ENCODE peak calls at places on chromosome 12, in five cellular contexts. One of them, this sample, is unnamed. For H3K4me1 and H3K9me3, the result is how much of the 10 kb centered on the place peaks cover.

GRCh38 chr12:51915003-51915625 is 7.8 kb downstream of the ACVRL1 start:
- DNase-seq in K562: peak
- DNase-seq in OCI-LY7: no peak
- DNase-seq in hepatocyte: no peak
- DNase-seq in fibroblast of lung: no peak
- DNase-seq in this sample: no peak

GRCh38 chr12:111034911-111035577 is 114.7 kb upstream of the MYL2 start:
- DNase-seq in K562: no peak
- DNase-seq in OCI-LY7: no peak
- DNase-seq in hepatocyte: no peak
- DNase-seq in fibroblast of lung: no peak
- DNase-seq in this sample: no peak

GRCh38 chr12:52655251-52655650 is 3.2 kb upstream of the KRT2 start:
- DNase-seq in K562: no peak
- DNase-seq in OCI-LY7: no peak
- DNase-seq in hepatocyte: no peak
- DNase-seq in fibroblast of lung: peak
- DNase-seq in this sample: no peak

GRCh38 chr12:51238037-51238509 is 553 bp upstream of the DAZAP2 start:
- DNase-seq in K562: no peak
- DNase-seq in OCI-LY7: peak
- DNase-seq in hepatocyte: peak
- DNase-seq in fibroblast of lung: no peak
- DNase-seq in this sample: peak

GRCh38 chr12:97967831-97968230 is 505.2 kb downstream of the RMST start:
- DNase-seq in K562: no peak
- DNase-seq in OCI-LY7: no peak
- DNase-seq in hepatocyte: no peak
- DNase-seq in fibroblast of lung: no peak
- DNase-seq in this sample: no peak

GRCh38 chr12:94813314-94813713 is 163.0 kb upstream of the TMCC3 start:
- DNase-seq in K562: no peak
- DNase-seq in OCI-LY7: peak
- DNase-seq in hepatocyte: no peak
- DNase-seq in fibroblast of lung: no peak
- DNase-seq in this sample: no peak

GRCh38 chr12:20309504-20310148 is 58.7 kb upstream of the PDE3A start:
- DNase-seq in K562: no peak
- DNase-seq in OCI-LY7: no peak
- DNase-seq in hepatocyte: no peak
- DNase-seq in fibroblast of lung: no peak
- DNase-seq in this sample: no peak

GRCh38 chr12:2271961-2272360 is 219.2 kb downstream of the CACNA1C start:
- DNase-seq in K562: no peak
- DNase-seq in OCI-LY7: no peak
- DNase-seq in hepatocyte: no peak
- DNase-seq in fibroblast of lung: no peak
- DNase-seq in this sample: no peak

GRCh38 chr12:96981053-96981452 is 74.0 kb downstream of the NEDD1 start:
- DNase-seq in K562: no peak
- DNase-seq in OCI-LY7: no peak
- DNase-seq in hepatocyte: peak
- DNase-seq in fibroblast of lung: peak
- DNase-seq in this sample: no peak

GRCh38 chr12:27221625-27222387 is 22.3 kb upstream of the STK38L start:
- DNase-seq in K562: no peak
- DNase-seq in OCI-LY7: peak
- DNase-seq in hepatocyte: no peak
- DNase-seq in fibroblast of lung: no peak
- DNase-seq in this sample: no peak

GRCh38 chr12:27229367-27229766 is 14.7 kb upstream of the STK38L start:
- DNase-seq in K562: no peak
- DNase-seq in OCI-LY7: no peak
- DNase-seq in hepatocyte: no peak
- DNase-seq in fibroblast of lung: no peak
- DNase-seq in this sample: no peak

GRCh38 chr12:27220988-27221345 is 23.1 kb upstream of the STK38L start:
- DNase-seq in K562: no peak
- DNase-seq in OCI-LY7: no peak
- DNase-seq in hepatocyte: no peak
- DNase-seq in fibroblast of lung: no peak
- DNase-seq in this sample: no peak

DNA sequence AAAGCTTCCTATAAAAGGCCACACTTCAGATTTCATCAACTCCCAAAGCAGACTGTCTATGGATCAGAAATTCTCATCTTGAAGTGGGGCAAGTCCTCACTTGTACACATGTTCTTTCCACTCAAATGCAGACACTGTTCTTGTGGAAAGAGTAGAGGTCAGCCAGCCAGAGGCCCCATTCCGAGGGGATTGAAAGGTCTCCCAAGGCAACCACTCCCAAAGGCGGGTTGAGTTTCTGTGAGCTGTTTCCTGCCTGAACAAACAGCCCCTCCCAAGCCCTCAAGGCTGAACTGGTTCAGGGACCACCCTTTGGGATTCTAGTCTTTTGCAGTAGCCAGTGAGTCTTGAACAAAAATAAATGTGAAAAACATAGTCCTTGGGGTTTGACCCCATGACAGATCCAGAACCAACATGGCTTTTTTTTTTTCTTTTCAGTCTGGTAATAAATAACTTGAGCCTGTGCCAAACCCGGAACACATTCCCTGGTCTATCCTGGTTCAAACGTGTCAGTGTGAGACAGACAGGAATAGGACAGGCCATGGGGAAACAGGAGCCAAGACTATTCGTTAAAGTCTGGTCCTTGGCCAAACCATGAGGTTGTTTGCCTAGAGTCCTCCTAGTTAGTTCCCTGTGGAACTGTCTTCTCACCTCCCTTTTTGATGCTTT is 17.6 kb upstream of the STK38L start:
- DNase-seq in K562: no peak
- DNase-seq in OCI-LY7: no peak
- DNase-seq in hepatocyte: peak
- DNase-seq in fibroblast of lung: peak
- DNase-seq in this sample: no peak
- H3K27ac ChIP-seq in K562: no peak
- H3K27ac ChIP-seq in OCI-LY7: no peak
- H3K27ac ChIP-seq in hepatocyte: peak
- H3K27ac ChIP-seq in fibroblast of lung: no peak
- H3K27ac ChIP-seq in this sample: no peak

GRCh38 chr12:288687-289086 is 26.1 kb upstream of the SLC6A13 start:
- DNase-seq in K562: no peak
- DNase-seq in OCI-LY7: no peak
- DNase-seq in hepatocyte: no peak
- DNase-seq in fibroblast of lung: peak
- DNase-seq in this sample: no peak

GRCh38 chr12:291153-291723 is 28.6 kb upstream of the SLC6A13 start:
- DNase-seq in K562: no peak
- DNase-seq in OCI-LY7: no peak
- DNase-seq in hepatocyte: no peak
- DNase-seq in fibroblast of lung: no peak
- DNase-seq in this sample: no peak

GRCh38 chr12:295132-295531 is 32.5 kb upstream of the SLC6A13 start:
- DNase-seq in K562: no peak
- DNase-seq in OCI-LY7: no peak
- DNase-seq in hepatocyte: no peak
- DNase-seq in fibroblast of lung: no peak
- DNase-seq in this sample: no peak

GRCh38 chr12:293199-293598 is 30.6 kb upstream of the SLC6A13 start:
- DNase-seq in K562: no peak
- DNase-seq in OCI-LY7: no peak
- DNase-seq in hepatocyte: no peak
- DNase-seq in fibroblast of lung: no peak
- DNase-seq in this sample: no peak

DNA sequence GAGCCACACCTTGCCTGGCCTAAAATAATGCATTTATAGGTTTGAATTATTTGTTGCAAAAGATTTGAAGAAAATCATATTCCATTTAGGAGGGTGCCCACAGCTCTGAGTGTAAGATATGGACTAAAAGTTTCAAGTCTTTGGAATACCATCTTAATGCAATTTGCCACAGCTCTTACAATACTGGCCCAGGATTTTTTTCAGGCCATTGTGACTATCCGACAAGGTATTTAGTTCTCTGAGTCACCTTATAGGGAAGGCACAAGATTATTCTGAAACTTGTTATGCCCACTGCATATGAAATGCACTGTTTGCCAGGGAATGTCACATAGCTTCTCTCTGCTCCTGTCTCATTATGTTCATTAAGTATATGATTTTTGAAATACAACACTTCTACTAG is 29.6 kb upstream of the SLC6A13 start:
- DNase-seq in K562: no peak
- DNase-seq in OCI-LY7: no peak
- DNase-seq in hepatocyte: no peak
- DNase-seq in fibroblast of lung: peak
- DNase-seq in this sample: no peak
- H3K4me1 ChIP-seq in K562: under half
- H3K4me1 ChIP-seq in OCI-LY7: under half
- H3K4me1 ChIP-seq in hepatocyte: under half
- H3K4me1 ChIP-seq in fibroblast of lung: under half
- H3K4me1 ChIP-seq in this sample: under half

GRCh38 chr12:132291402-132292175 is 37.8 kb downstream of the GALNT9 start:
- DNase-seq in K562: no peak
- DNase-seq in OCI-LY7: no peak
- DNase-seq in hepatocyte: no peak
- DNase-seq in fibroblast of lung: no peak
- DNase-seq in this sample: no peak

GRCh38 chr12:132296063-132296462 is 33.3 kb downstream of the GALNT9 start:
- DNase-seq in K562: no peak
- DNase-seq in OCI-LY7: no peak
- DNase-seq in hepatocyte: no peak
- DNase-seq in fibroblast of lung: no peak
- DNase-seq in this sample: no peak

GRCh38 chr12:132292328-132293319 is 36.8 kb downstream of the GALNT9 start:
- DNase-seq in K562: no peak
- DNase-seq in OCI-LY7: no peak
- DNase-seq in hepatocyte: no peak
- DNase-seq in fibroblast of lung: no peak
- DNase-seq in this sample: no peak

GRCh38 chr12:132295101-132295526 is 34.3 kb downstream of the GALNT9 start:
- DNase-seq in K562: no peak
- DNase-seq in OCI-LY7: no peak
- DNase-seq in hepatocyte: no peak
- DNase-seq in fibroblast of lung: no peak
- DNase-seq in this sample: no peak

DNA sequence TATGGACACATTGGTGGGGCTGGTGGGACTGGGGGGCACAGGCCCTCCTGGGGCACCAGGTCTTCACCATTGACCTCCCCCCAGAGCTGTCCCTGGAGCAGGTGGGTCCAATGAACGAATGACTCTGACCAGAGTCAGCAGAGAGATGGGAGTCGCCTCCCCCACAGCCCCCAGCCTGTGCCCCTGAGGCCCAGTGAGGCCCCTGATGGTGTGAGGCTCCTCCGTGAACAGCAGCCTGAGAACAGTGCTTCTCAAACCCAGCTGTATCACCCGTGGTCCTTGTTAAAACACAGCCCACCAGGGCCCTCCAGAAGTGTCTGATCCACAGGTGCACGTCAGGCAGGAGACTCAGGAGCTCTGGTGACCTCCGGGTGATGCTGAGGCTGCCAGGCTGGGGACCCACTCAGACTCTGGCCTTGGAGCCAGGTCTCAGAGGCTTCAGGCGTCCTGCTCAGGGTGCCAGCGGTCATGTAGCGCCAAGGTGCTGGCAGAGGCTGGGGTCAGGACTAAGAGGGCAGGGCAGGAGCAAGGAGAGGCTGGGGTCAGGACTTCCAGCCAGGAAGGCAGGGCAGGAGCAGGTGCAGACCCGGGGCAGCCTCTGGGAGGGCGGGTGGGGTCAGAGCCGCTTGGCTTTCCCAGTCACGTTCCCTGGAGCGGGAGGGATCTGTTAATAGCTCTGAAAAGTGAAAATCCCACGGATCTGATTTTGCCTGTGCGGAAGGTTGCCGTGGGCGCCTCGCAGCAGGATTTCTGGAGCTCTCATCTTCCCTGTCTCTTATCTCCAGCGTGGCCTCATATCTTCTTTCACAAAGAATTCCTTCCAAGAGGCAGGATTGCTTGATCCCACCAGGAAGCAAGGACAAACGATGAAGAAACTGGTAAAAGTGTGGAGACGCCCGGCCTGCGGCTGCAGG is 35.0 kb downstream of the GALNT9 start:
- DNase-seq in K562: no peak
- DNase-seq in OCI-LY7: no peak
- DNase-seq in hepatocyte: no peak
- DNase-seq in fibroblast of lung: no peak
- DNase-seq in this sample: no peak
- H3K9me3 ChIP-seq in K562: under half
- H3K9me3 ChIP-seq in OCI-LY7: under half
- H3K9me3 ChIP-seq in hepatocyte: under half
- H3K9me3 ChIP-seq in fibroblast of lung: under half
- H3K9me3 ChIP-seq in this sample: under half

GRCh38 chr12:119729871-119730270 is 61.9 kb downstream of the PRKAB1 start:
- DNase-seq in K562: no peak
- DNase-seq in OCI-LY7: no peak
- DNase-seq in hepatocyte: no peak
- DNase-seq in fibroblast of lung: no peak
- DNase-seq in this sample: no peak

GRCh38 chr12:119730381-119730780 is 62.4 kb downstream of the PRKAB1 start:
- DNase-seq in K562: no peak
- DNase-seq in OCI-LY7: no peak
- DNase-seq in hepatocyte: no peak
- DNase-seq in fibroblast of lung: no peak
- DNase-seq in this sample: no peak

GRCh38 chr12:119728437-119728730 is 60.5 kb downstream of the PRKAB1 start:
- DNase-seq in K562: no peak
- DNase-seq in OCI-LY7: no peak
- DNase-seq in hepatocyte: no peak
- DNase-seq in fibroblast of lung: peak
- DNase-seq in this sample: no peak

GRCh38 chr12:119725523-119725922 is 57.6 kb downstream of the PRKAB1 start:
- DNase-seq in K562: no peak
- DNase-seq in OCI-LY7: no peak
- DNase-seq in hepatocyte: no peak
- DNase-seq in fibroblast of lung: peak
- DNase-seq in this sample: no peak

DNA sequence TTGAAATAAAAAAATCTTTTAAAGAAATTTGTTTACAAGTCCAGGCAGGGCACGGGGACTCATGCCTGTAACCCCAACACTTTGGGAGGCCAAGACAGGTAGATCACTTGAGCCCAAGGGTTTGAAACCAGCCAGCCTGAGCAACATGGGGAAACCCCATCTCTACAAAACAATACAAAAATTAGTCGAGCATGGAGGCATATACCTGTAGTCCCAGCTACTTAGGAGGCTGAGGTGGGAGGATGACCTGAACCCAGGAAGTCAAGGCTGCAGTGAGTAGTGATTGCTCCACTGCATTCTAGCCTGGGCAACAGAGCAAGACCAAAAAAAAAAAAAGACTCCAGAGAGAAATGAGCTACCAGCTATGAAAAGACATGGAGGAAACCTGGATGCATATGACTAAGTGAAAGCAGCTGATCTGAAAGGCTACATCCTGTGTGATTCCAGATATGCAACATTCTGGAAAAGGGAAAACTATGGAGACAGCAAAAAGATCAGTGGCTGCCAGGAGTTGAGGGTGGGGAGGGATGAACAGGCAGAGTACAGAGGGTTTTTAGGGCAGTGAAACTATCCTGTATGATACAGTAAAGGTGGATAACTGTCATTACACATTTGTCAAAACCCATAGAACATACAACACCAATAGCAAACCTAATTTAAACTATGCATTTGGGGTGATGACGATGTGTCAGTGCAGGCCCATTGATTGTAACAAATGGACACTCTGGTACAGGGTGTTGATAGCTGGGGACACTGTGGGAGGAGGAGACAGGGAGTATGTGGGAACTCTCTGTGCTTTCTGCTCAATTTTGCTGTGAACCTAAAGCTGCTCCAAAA is 59.9 kb downstream of the PRKAB1 start:
- DNase-seq in K562: no peak
- DNase-seq in OCI-LY7: peak
- DNase-seq in hepatocyte: no peak
- DNase-seq in fibroblast of lung: no peak
- DNase-seq in this sample: no peak
- H3K27ac ChIP-seq in K562: no peak
- H3K27ac ChIP-seq in OCI-LY7: no peak
- H3K27ac ChIP-seq in hepatocyte: no peak
- H3K27ac ChIP-seq in fibroblast of lung: no peak
- H3K27ac ChIP-seq in this sample: no peak